ENCODE peak calls at places on chromosomes 12 and 14, in eight cellular contexts. One of them, this sample, is unnamed.

GRCh38 chr12:58030566-58031279 is 89.4 kb downstream of the ATP23 start:
- DNase-seq in fibroblast of villous mesenchyme: no peak
- DNase-seq in RWPE2: no peak
- DNase-seq in mucosa of descending colon: no peak
- DNase-seq in psoas muscle: no peak
- DNase-seq in astrocyte: peak
- DNase-seq in choroid plexus epithelial cell: peak
- DNase-seq in heart right ventricle: no peak
- DNase-seq in this sample: peak

GRCh38 chr12:19683178-19683927 is 244.1 kb downstream of the AEBP2 start:
- DNase-seq in fibroblast of villous mesenchyme: peak
- DNase-seq in RWPE2: no peak
- DNase-seq in mucosa of descending colon: no peak
- DNase-seq in psoas muscle: no peak
- DNase-seq in astrocyte: peak
- DNase-seq in choroid plexus epithelial cell: peak
- DNase-seq in heart right ventricle: no peak
- DNase-seq in this sample: peak

GRCh38 chr14:26719514-26719913 is 121.7 kb upstream of the NOVA1 start:
- DNase-seq in fibroblast of villous mesenchyme: peak
- DNase-seq in RWPE2: no peak
- DNase-seq in mucosa of descending colon: no peak
- DNase-seq in psoas muscle: no peak
- DNase-seq in astrocyte: peak
- DNase-seq in choroid plexus epithelial cell: peak
- DNase-seq in heart right ventricle: no peak
- DNase-seq in this sample: no peak

GRCh38 chr12:94768398-94769039 is 118.2 kb upstream of the TMCC3 start:
- DNase-seq in fibroblast of villous mesenchyme: no peak
- DNase-seq in RWPE2: no peak
- DNase-seq in mucosa of descending colon: peak
- DNase-seq in psoas muscle: no peak
- DNase-seq in astrocyte: peak
- DNase-seq in choroid plexus epithelial cell: peak
- DNase-seq in heart right ventricle: no peak
- DNase-seq in this sample: no peak

GRCh38 chr12:115264605-115265004 is 580.6 kb upstream of the TBX3 start:
- DNase-seq in fibroblast of villous mesenchyme: no peak
- DNase-seq in RWPE2: no peak
- DNase-seq in mucosa of descending colon: no peak
- DNase-seq in psoas muscle: no peak
- DNase-seq in astrocyte: no peak
- DNase-seq in choroid plexus epithelial cell: no peak
- DNase-seq in heart right ventricle: no peak
- DNase-seq in this sample: no peak

GRCh38 chr14:22448035-22448904 is 140.8 kb downstream of the DAD1 start:
- DNase-seq in fibroblast of villous mesenchyme: no peak
- DNase-seq in RWPE2: no peak
- DNase-seq in mucosa of descending colon: no peak
- DNase-seq in psoas muscle: no peak
- DNase-seq in astrocyte: peak
- DNase-seq in choroid plexus epithelial cell: peak
- DNase-seq in heart right ventricle: no peak
- DNase-seq in this sample: no peak

GRCh38 chr12:67645126-67645525 is 3.4 kb upstream of the DYRK2 start:
- DNase-seq in fibroblast of villous mesenchyme: no peak
- DNase-seq in RWPE2: no peak
- DNase-seq in mucosa of descending colon: no peak
- DNase-seq in psoas muscle: no peak
- DNase-seq in astrocyte: no peak
- DNase-seq in choroid plexus epithelial cell: no peak
- DNase-seq in heart right ventricle: no peak
- DNase-seq in this sample: no peak

GRCh38 chr12:53320352-53321195 is 836 bp downstream of the AAAS start:
- DNase-seq in fibroblast of villous mesenchyme: peak
- DNase-seq in RWPE2: no peak
- DNase-seq in mucosa of descending colon: no peak
- DNase-seq in psoas muscle: no peak
- DNase-seq in astrocyte: no peak
- DNase-seq in choroid plexus epithelial cell: peak
- DNase-seq in heart right ventricle: no peak
- DNase-seq in this sample: no peak

GRCh38 chr14:99028521-99028920 is 243.5 kb downstream of the BCL11B start:
- DNase-seq in fibroblast of villous mesenchyme: no peak
- DNase-seq in RWPE2: peak
- DNase-seq in mucosa of descending colon: no peak
- DNase-seq in psoas muscle: no peak
- DNase-seq in astrocyte: no peak
- DNase-seq in choroid plexus epithelial cell: no peak
- DNase-seq in heart right ventricle: no peak
- DNase-seq in this sample: no peak

GRCh38 chr12:65656904-65657351 is 167.4 kb upstream of the HMGA2 start:
- DNase-seq in fibroblast of villous mesenchyme: peak
- DNase-seq in RWPE2: no peak
- DNase-seq in mucosa of descending colon: no peak
- DNase-seq in psoas muscle: no peak
- DNase-seq in astrocyte: peak
- DNase-seq in choroid plexus epithelial cell: peak
- DNase-seq in heart right ventricle: no peak
- DNase-seq in this sample: peak

GRCh38 chr12:132239796-132240668 is 89.4 kb downstream of the GALNT9 start:
- DNase-seq in fibroblast of villous mesenchyme: no peak
- DNase-seq in RWPE2: peak
- DNase-seq in mucosa of descending colon: no peak
- DNase-seq in psoas muscle: no peak
- DNase-seq in astrocyte: no peak
- DNase-seq in choroid plexus epithelial cell: no peak
- DNase-seq in heart right ventricle: no peak
- DNase-seq in this sample: no peak

GRCh38 chr14:21090194-21090939 is 8.1 kb downstream of the ZNF219 start:
- DNase-seq in fibroblast of villous mesenchyme: no peak
- DNase-seq in RWPE2: no peak
- DNase-seq in mucosa of descending colon: peak
- DNase-seq in psoas muscle: no peak
- DNase-seq in astrocyte: no peak
- DNase-seq in choroid plexus epithelial cell: no peak
- DNase-seq in heart right ventricle: peak
- DNase-seq in this sample: no peak
- TF ChIP-seq CTCF in fibroblast of villous mesenchyme: peak
- TF ChIP-seq CTCF in RWPE2: peak
- TF ChIP-seq CTCF in mucosa of descending colon: no peak
- TF ChIP-seq CTCF in psoas muscle: peak
- TF ChIP-seq CTCF in astrocyte: peak
- TF ChIP-seq CTCF in choroid plexus epithelial cell: peak
- TF ChIP-seq CTCF in heart right ventricle: peak
- TF ChIP-seq CTCF in this sample: peak

GRCh38 chr14:102554835-102555819 is 37.3 kb upstream of the RCOR1 start:
- DNase-seq in fibroblast of villous mesenchyme: peak
- DNase-seq in RWPE2: no peak
- DNase-seq in mucosa of descending colon: peak
- DNase-seq in psoas muscle: peak
- DNase-seq in astrocyte: no peak
- DNase-seq in choroid plexus epithelial cell: no peak
- DNase-seq in heart right ventricle: peak
- DNase-seq in this sample: no peak

GRCh38 chr14:102558566-102558965 is 33.9 kb upstream of the RCOR1 start:
- DNase-seq in fibroblast of villous mesenchyme: no peak
- DNase-seq in RWPE2: no peak
- DNase-seq in mucosa of descending colon: no peak
- DNase-seq in psoas muscle: no peak
- DNase-seq in astrocyte: no peak
- DNase-seq in choroid plexus epithelial cell: no peak
- DNase-seq in heart right ventricle: no peak
- DNase-seq in this sample: no peak

GRCh38 chr14:102560436-102561261 is 31.8 kb upstream of the RCOR1 start:
- DNase-seq in fibroblast of villous mesenchyme: no peak
- DNase-seq in RWPE2: no peak
- DNase-seq in mucosa of descending colon: no peak
- DNase-seq in psoas muscle: no peak
- DNase-seq in astrocyte: no peak
- DNase-seq in choroid plexus epithelial cell: no peak
- DNase-seq in heart right ventricle: no peak
- DNase-seq in this sample: no peak

GRCh38 chr14:102557434-102558226 is 34.8 kb upstream of the RCOR1 start:
- DNase-seq in fibroblast of villous mesenchyme: no peak
- DNase-seq in RWPE2: peak
- DNase-seq in mucosa of descending colon: no peak
- DNase-seq in psoas muscle: no peak
- DNase-seq in astrocyte: no peak
- DNase-seq in choroid plexus epithelial cell: no peak
- DNase-seq in heart right ventricle: no peak
- DNase-seq in this sample: no peak

DNA sequence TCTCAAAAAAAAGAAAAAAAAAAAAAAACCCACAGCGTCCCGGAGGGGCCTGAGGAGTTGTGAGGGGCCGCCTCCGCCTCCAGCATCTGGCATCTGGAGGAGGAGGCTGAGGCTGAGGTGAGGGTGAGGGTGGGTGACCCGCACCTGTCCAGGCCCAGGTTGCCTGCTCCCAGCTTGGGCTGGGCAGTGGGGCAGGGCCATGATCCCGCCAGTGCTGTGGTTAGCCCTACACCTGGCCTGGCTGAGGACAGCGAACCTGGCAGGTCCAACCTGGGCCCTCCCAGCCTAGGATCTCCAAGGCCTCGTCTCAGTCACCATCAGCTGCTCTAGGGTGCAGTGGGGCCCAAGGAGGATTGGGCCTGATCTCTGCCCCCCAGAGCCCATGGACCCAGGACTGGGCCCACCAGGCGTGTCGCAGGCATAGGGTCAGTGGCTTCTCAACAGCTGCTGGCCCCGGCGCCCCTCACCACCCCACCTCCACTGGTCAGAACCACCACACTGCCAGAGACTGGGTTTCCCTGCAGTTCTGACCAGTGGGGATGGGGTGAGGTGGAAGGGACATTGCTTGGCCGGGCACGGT is 36.3 kb upstream of the RCOR1 start:
- DNase-seq in fibroblast of villous mesenchyme: no peak
- DNase-seq in RWPE2: no peak
- DNase-seq in mucosa of descending colon: no peak
- DNase-seq in psoas muscle: no peak
- DNase-seq in astrocyte: no peak
- DNase-seq in choroid plexus epithelial cell: no peak
- DNase-seq in heart right ventricle: no peak
- DNase-seq in this sample: no peak
- H3K4me3 ChIP-seq in fibroblast of villous mesenchyme: no peak
- H3K4me3 ChIP-seq in RWPE2: no peak
- H3K4me3 ChIP-seq in mucosa of descending colon: no peak
- H3K4me3 ChIP-seq in psoas muscle: peak
- H3K4me3 ChIP-seq in astrocyte: no peak
- H3K4me3 ChIP-seq in choroid plexus epithelial cell: no peak
- H3K4me3 ChIP-seq in heart right ventricle: no peak
- H3K4me3 ChIP-seq in this sample: no peak

GRCh38 chr12:95963104-95963503 is 20.0 kb downstream of the AMDHD1 start:
- DNase-seq in fibroblast of villous mesenchyme: no peak
- DNase-seq in RWPE2: no peak
- DNase-seq in mucosa of descending colon: no peak
- DNase-seq in psoas muscle: no peak
- DNase-seq in astrocyte: no peak
- DNase-seq in choroid plexus epithelial cell: no peak
- DNase-seq in heart right ventricle: no peak
- DNase-seq in this sample: no peak
- TF ChIP-seq CTCF in fibroblast of villous mesenchyme: peak
- TF ChIP-seq CTCF in RWPE2: peak
- TF ChIP-seq CTCF in mucosa of descending colon: no peak
- TF ChIP-seq CTCF in psoas muscle: no peak
- TF ChIP-seq CTCF in astrocyte: no peak
- TF ChIP-seq CTCF in choroid plexus epithelial cell: no peak
- TF ChIP-seq CTCF in heart right ventricle: no peak
- TF ChIP-seq CTCF in this sample: peak

GRCh38 chr14:73755434-73756014 is 41.3 kb upstream of the PNMA1 start:
- DNase-seq in fibroblast of villous mesenchyme: peak
- DNase-seq in RWPE2: no peak
- DNase-seq in mucosa of descending colon: peak
- DNase-seq in psoas muscle: no peak
- DNase-seq in astrocyte: no peak
- DNase-seq in choroid plexus epithelial cell: no peak
- DNase-seq in heart right ventricle: no peak
- DNase-seq in this sample: no peak

GRCh38 chr14:73757381-73757780 is 43.2 kb upstream of the PNMA1 start:
- DNase-seq in fibroblast of villous mesenchyme: no peak
- DNase-seq in RWPE2: no peak
- DNase-seq in mucosa of descending colon: no peak
- DNase-seq in psoas muscle: no peak
- DNase-seq in astrocyte: no peak
- DNase-seq in choroid plexus epithelial cell: no peak
- DNase-seq in heart right ventricle: no peak
- DNase-seq in this sample: no peak

GRCh38 chr14:73753043-73753886 is 39.1 kb upstream of the PNMA1 start:
- DNase-seq in fibroblast of villous mesenchyme: peak
- DNase-seq in RWPE2: no peak
- DNase-seq in mucosa of descending colon: peak
- DNase-seq in psoas muscle: no peak
- DNase-seq in astrocyte: no peak
- DNase-seq in choroid plexus epithelial cell: no peak
- DNase-seq in heart right ventricle: no peak
- DNase-seq in this sample: no peak

GRCh38 chr14:73753887-73754880 is 40.0 kb upstream of the PNMA1 start:
- DNase-seq in fibroblast of villous mesenchyme: peak
- DNase-seq in RWPE2: no peak
- DNase-seq in mucosa of descending colon: peak
- DNase-seq in psoas muscle: no peak
- DNase-seq in astrocyte: no peak
- DNase-seq in choroid plexus epithelial cell: no peak
- DNase-seq in heart right ventricle: no peak
- DNase-seq in this sample: no peak

DNA sequence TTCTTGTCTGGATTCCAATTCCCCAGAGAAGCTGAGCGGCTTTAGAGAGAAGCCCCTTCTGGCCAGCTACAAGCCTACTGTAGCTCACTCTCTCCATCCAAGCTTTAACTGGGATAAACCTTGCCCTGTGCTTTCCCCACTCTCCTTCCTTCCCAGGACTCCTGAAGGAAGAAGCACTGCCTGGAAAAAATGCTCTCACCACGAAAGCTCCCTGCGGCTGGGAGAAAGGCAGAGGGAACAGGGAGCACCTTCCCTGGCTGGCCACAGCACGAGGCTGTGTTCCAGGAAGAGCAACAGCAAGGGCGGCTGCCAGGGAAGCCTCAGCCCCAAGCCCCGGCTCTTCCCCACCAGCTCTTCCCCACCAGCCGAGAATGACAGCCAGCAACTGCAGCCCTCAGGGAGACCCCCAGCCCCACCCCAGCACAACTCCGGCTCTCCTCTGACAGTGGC is 40.8 kb upstream of the PNMA1 start:
- DNase-seq in fibroblast of villous mesenchyme: peak
- DNase-seq in RWPE2: no peak
- DNase-seq in mucosa of descending colon: peak
- DNase-seq in psoas muscle: no peak
- DNase-seq in astrocyte: peak
- DNase-seq in choroid plexus epithelial cell: peak
- DNase-seq in heart right ventricle: peak
- DNase-seq in this sample: no peak
- H3K4me3 ChIP-seq in fibroblast of villous mesenchyme: peak
- H3K4me3 ChIP-seq in RWPE2: no peak
- H3K4me3 ChIP-seq in mucosa of descending colon: no peak
- H3K4me3 ChIP-seq in psoas muscle: peak
- H3K4me3 ChIP-seq in astrocyte: no peak
- H3K4me3 ChIP-seq in choroid plexus epithelial cell: peak
- H3K4me3 ChIP-seq in heart right ventricle: peak
- H3K4me3 ChIP-seq in this sample: no peak